ENCODE peak calls at places on chromosomes 4 and X, in six cellular contexts. X is SK-N-SH, J is A549, L is HCT116, G is GM23338, S is HL-60. F is an unnamed sample.

GRCh38 chr4:83552924-83553323 is 17.0 kb downstream of the GPAT3 start:
- DNase-seq in S (no peak), J (no peak), G (no peak), L (no peak), X (no peak), F (no peak)

GRCh38 chr4:6891436-6892170 is 18.0 kb upstream of the TBC1D14 start:
- DNase-seq in L (no peak), J (no peak), X (no peak), G (no peak), S (peak), F (no peak)

GRCh38 chr4:178415925-178416324 is 973.7 kb upstream of the AGA start:
- DNase-seq in S (no peak), G (no peak), L (no peak), X (peak), J (no peak), F (no peak)

GRCh38 chr4:128355301-128355700 is 67.7 kb upstream of the PGRMC2 start:
- DNase-seq in S (no peak), X (peak), G (no peak), J (peak), L (no peak), F (no peak)

GRCh38 chr4:56671373-56671772 is 9.7 kb downstream of the HOPX start:
- DNase-seq in X (no peak), L (no peak), G (no peak), S (no peak), J (no peak), F (no peak)

GRCh38 chr4:82201303-82201702 is 172.5 kb downstream of the HNRNPD start:
- DNase-seq in X (no peak), S (no peak), J (no peak), L (no peak), G (no peak), F (no peak)

GRCh38 chr4:152981278-152981677 is 45.2 kb downstream of the FHDC1 start:
- DNase-seq in X (no peak), L (no peak), J (no peak), S (no peak), G (no peak), F (no peak)

GRCh38 chrX:53089224-53089842 is 4.6 kb upstream of the KANTR start:
- DNase-seq in G (peak), L (peak), X (peak), J (peak), S (peak), F (no peak)

GRCh38 chr4:15653864-15654391 is 1.2 kb downstream of the FBXL5 start:
- DNase-seq in X (peak), L (no peak), S (peak), G (peak), J (no peak), F (no peak)

GRCh38 chr4:112343330-112343729 is 46.2 kb downstream of the ALPK1 start:
- DNase-seq in X (no peak), L (no peak), G (peak), J (no peak), S (no peak), F (no peak)

GRCh38 chrX:106042296-106042695 is 3.8 kb upstream of the SERPINA7 start:
- DNase-seq in J (no peak), L (no peak), S (no peak), X (no peak), G (no peak), F (no peak)

GRCh38 chr4:184805462-184806245 is 20.1 kb downstream of the ACSL1 start:
- DNase-seq in G (no peak), S (no peak), J (no peak), X (peak), L (no peak), F (no peak)

GRCh38 chrX:10158279-10158939 is 1.6 kb downstream of the CLCN4 start:
- DNase-seq in S (no peak), X (peak), J (peak), G (peak), L (no peak), F (no peak)

GRCh38 chrX:48833531-48834138 is 1.8 kb downstream of the PCSK1N start:
- DNase-seq in S (no peak), L (no peak), X (peak), J (peak), G (no peak), F (no peak)

GRCh38 chr4:13970349-13970748 is 342.8 kb upstream of the BOD1L1 start:
- DNase-seq in G (no peak), X (no peak), S (no peak), L (no peak), J (no peak), F (no peak)

GRCh38 chr4:111838406-111838930 is 306.8 kb upstream of the FAM241A start:
- DNase-seq in G (no peak), L (no peak), J (no peak), X (no peak), S (no peak), F (no peak)

DNA sequence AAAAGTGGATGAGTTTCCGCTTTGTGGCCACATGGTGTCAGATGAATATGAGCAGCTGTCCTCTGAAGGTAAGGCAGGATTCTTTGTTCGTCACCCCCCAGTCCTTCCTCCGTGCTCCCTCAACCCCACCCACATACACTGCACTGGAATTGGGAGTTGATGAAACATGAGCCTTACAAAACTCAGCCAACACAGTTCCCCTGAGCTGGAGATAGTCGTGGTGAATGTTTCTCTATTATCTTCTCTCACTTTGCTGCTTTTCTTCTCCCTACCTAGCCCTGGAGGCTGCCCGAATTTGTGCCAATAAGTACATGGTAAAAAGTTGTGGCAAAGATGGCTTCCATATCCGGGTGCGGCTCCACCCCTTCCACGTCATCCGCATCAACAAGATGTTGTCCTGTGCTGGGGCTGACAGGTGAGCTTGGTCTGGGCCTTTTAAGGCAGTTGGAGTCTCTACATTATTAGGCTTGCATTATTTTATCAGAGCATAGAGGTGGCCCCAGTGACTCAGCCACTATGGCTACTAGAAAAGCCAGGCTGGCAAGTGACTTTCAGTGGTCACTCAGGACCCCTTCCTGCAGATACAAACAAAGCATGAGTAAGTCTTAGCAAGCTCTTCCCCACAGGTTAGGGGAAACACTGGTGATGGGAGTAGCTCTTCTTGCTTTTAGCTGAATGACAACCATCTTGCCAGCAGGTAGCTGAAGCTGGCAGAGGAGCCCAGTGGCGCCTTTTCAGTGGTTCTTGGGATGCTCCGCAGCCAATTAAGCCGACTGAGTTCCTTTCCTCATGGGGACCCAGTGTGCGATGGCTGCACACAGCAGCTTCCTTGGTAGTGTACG is 1.6 kb downstream of the RPL10 start:
- DNase-seq in L (no peak), J (no peak), G (no peak), S (no peak), X (no peak), F (no peak)
- TF ChIP-seq REST in L (no peak), J (no peak), G (no peak), S (no peak), X (no peak), F (no peak)

GRCh38 chrX:70134116-70134477 is 850 bp downstream of the IGBP1 start:
- DNase-seq in J (no peak), S (no peak), X (no peak), G (peak), L (no peak), F (no peak)

GRCh38 chrX:70139736-70140135 is 6.5 kb downstream of the IGBP1 start:
- DNase-seq in S (no peak), L (no peak), G (no peak), J (no peak), X (no peak), F (no peak)

GRCh38 chrX:70133303-70134115 is at the start of gene IGBP1:
- DNase-seq in X (peak), G (peak), J (peak), S (peak), L (peak), F (peak)

GRCh38 chrX:70141373-70141772 is 8.1 kb downstream of the IGBP1 start:
- DNase-seq in S (no peak), G (no peak), X (no peak), J (no peak), L (no peak), F (no peak)

GRCh38 chrX:70138622-70139021 is 5.4 kb downstream of the IGBP1 start:
- DNase-seq in X (no peak), L (no peak), G (no peak), J (no peak), S (no peak), F (no peak)
- H3K4me3 ChIP-seq in X (no peak), L (no peak), G (no peak), J (no peak), S (no peak), F (no peak)

GRCh38 chrX:33178218-33178617 is 33.1 kb downstream of the DMD start:
- DNase-seq in L (no peak), X (no peak), J (no peak), S (no peak), G (no peak), F (no peak)

GRCh38 chrX:33178690-33179089 is 32.7 kb downstream of the DMD start:
- DNase-seq in X (no peak), L (no peak), J (no peak), S (no peak), G (no peak), F (no peak)

GRCh38 chrX:33188286-33188685 is 23.1 kb downstream of the DMD start:
- DNase-seq in G (peak), X (no peak), L (no peak), J (no peak), S (no peak), F (no peak)

GRCh38 chrX:33188881-33189280 is 22.5 kb downstream of the DMD start:
- DNase-seq in J (no peak), X (no peak), S (no peak), L (no peak), G (no peak), F (no peak)

DNA sequence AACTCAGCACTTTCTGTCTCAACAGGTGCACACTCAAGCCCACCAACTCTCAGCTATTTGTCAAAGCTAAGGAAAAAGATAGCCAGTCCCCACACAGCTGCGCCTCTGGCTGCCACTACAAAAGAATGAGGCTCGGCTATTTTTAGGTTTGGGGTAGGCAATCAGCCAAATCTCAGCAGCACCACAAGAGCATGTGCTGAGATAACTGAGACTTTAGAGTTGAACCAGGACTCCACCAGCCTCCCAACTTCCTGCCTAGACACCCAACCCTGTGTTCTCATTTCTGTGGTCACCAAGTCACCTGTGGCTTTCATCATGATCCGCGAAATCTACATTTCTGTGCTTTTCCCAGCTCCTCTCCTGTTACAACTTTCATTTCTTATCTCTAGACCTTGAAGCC is 28.0 kb downstream of the DMD start:
- DNase-seq in S (no peak), X (peak), G (peak), J (no peak), L (no peak), F (no peak)
- TF ChIP-seq CTCF in S (no peak), X (no peak), G (no peak), J (no peak), L (no peak), F (no peak)

GRCh38 chr4:75003979-75004378 is 71.1 kb downstream of the PARM1 start:
- DNase-seq in J (no peak), X (no peak), S (no peak), L (no peak), G (no peak), F (no peak)
- TF ChIP-seq REST in J (no peak), X (no peak), S (no peak), L (no peak), G (no peak), F (no peak)

GRCh38 chrX:19512961-19513360 is 2.3 kb downstream of the MAP3K15 start:
- DNase-seq in X (no peak), J (no peak), S (no peak), L (no peak), G (no peak), F (no peak)

GRCh38 chrX:19514791-19515614 is at the start of gene MAP3K15:
- DNase-seq in L (no peak), J (peak), X (peak), G (peak), S (peak), F (no peak)

GRCh38 chrX:19513383-19513782 is 1.9 kb downstream of the MAP3K15 start:
- DNase-seq in X (peak), S (no peak), J (peak), L (no peak), G (peak), F (no peak)

GRCh38 chrX:19517965-19518364 is 2.7 kb upstream of the MAP3K15 start:
- DNase-seq in G (no peak), J (no peak), X (no peak), L (no peak), S (no peak), F (no peak)

GRCh38 chrX:19515615-19516105 is 352 bp upstream of the MAP3K15 start:
- DNase-seq in S (no peak), L (no peak), G (peak), J (peak), X (peak), F (no peak)
- H3K4me3 ChIP-seq in S (peak), L (peak), G (peak), J (peak), X (peak), F (peak)

DNA sequence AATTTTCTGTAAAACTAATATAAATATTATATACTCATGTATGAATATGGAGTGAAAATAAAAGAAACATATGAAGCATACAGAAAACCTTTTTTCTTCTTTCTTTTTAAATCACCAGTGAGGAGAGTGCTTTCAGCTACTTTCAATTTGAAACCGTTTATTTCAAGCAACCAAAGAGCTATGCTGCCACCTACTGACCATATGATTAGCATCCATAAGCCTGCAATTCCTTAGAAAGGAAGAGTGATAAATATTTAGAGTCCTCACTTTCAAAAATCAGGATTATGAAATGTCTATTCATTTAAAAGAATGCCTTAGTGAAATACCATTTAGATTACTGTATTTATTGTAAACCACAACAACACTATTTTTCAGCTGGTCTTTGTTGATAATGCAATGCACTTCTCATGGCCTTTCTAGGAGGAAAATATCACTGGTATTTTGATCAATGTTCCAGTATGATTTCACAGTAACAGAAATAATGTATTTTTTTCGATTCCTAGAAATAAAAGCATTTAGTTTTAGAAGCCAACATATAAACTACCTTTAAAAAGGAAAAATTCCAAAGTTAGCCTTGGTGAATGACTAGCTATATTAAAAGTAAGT is 667.6 kb downstream of the PCDH18 start:
- DNase-seq in S (peak), J (peak), X (peak), G (peak), L (peak), F (peak)
- TF ChIP-seq CTCF in S (peak), J (peak), X (peak), G (peak), L (peak), F (peak)

GRCh38 chr4:12861422-12861821 is 622.7 kb downstream of the RAB28 start:
- DNase-seq in J (no peak), L (no peak), S (no peak), X (no peak), G (no peak), F (no peak)
- TF ChIP-seq REST in J (no peak), L (no peak), S (no peak), X (no peak), G (no peak), F (no peak)

GRCh38 chr4:42428036-42428435 is 30.7 kb downstream of the SHISA3 start:
- DNase-seq in L (no peak), X (no peak), G (peak), S (no peak), J (no peak), F (no peak)
- H3K4me3 ChIP-seq in L (no peak), X (no peak), G (no peak), S (no peak), J (no peak), F (no peak)

GRCh38 chrX:77446029-77446585 is 1.1 kb upstream of the FGF16 start:
- DNase-seq in G (peak), J (no peak), X (no peak), S (no peak), L (no peak), F (no peak)
- TF ChIP-seq CTCF in G (peak), J (no peak), X (peak), S (no peak), L (no peak), F (peak)

GRCh38 chr4:156948738-156949137 is 22.9 kb downstream of the PDGFC start:
- DNase-seq in S (no peak), J (no peak), G (no peak), X (no peak), L (no peak), F (no peak)
- TF ChIP-seq REST in S (no peak), J (no peak), G (no peak), X (no peak), L (no peak), F (no peak)

F was measured in Panc1.